ENCODE peak calls at places on chromosome 19, in seven cellular contexts. Y, K, Q, W, M, A and C are unnamed samples.

GRCh38 chr19:17687857-17688784 is at the start of gene UNC13A:
- DNase-seq in Y (peak), K (peak), Q (peak), W (peak), M (peak), A (no peak), C (peak)

GRCh38 chr19:1325568-1326294 is 40.1 kb downstream of the EFNA2 start:
- DNase-seq in Y (no peak), K (no peak), Q (no peak), W (no peak), M (no peak), A (no peak), C (no peak)

GRCh38 chr19:918481-919156 is 1.5 kb downstream of the KISS1R start:
- DNase-seq in Y (no peak), K (no peak), Q (no peak), W (no peak), M (peak), A (no peak), C (no peak)

GRCh38 chr19:4101496-4101770 is 22.5 kb downstream of the MAP2K2 start:
- DNase-seq in Y (no peak), K (no peak), Q (no peak), W (no peak), M (no peak), A (no peak), C (no peak)

GRCh38 chr19:6087074-6087506 is 23.2 kb downstream of the RFX2 start:
- DNase-seq in Y (peak), K (no peak), Q (no peak), W (no peak), M (peak), A (peak), C (no peak)

GRCh38 chr19:50190439-50190891 is 13.0 kb upstream of the MYH14 start:
- DNase-seq in Y (peak), K (no peak), Q (no peak), W (peak), M (no peak), A (peak), C (no peak)

GRCh38 chr19:52889076-52889475 is 8.4 kb downstream of the ZNF320 start:
- DNase-seq in Y (no peak), K (no peak), Q (no peak), W (no peak), M (no peak), A (no peak), C (no peak)

GRCh38 chr19:40416918-40417713 is 3.9 kb upstream of the PRX start:
- DNase-seq in Y (peak), K (no peak), Q (no peak), W (peak), M (no peak), A (peak), C (no peak)

GRCh38 chr19:51330366-51330765 is 11.6 kb downstream of the VSIG10L start:
- DNase-seq in Y (no peak), K (no peak), Q (no peak), W (no peak), M (no peak), A (no peak), C (no peak)

GRCh38 chr19:49447485-49448431 is 3.9 kb downstream of the PIH1D1 start:
- DNase-seq in Y (no peak), K (peak), Q (no peak), W (no peak), M (no peak), A (no peak), C (peak)

GRCh38 chr19:53809518-53810186 is 14.5 kb downstream of the NLRP12 start:
- DNase-seq in Y (no peak), K (no peak), Q (peak), W (no peak), M (no peak), A (no peak), C (no peak)

GRCh38 chr19:43311706-43312105 is 41.8 kb upstream of the CD177 start:
- DNase-seq in Y (no peak), K (no peak), Q (no peak), W (no peak), M (no peak), A (no peak), C (no peak)

GRCh38 chr19:4737955-4738580 is 14.4 kb upstream of the DPP9 start:
- DNase-seq in Y (no peak), K (no peak), Q (no peak), W (no peak), M (no peak), A (no peak), C (no peak)

GRCh38 chr19:47377208-47377701 is 28.1 kb downstream of the DHX34 start:
- DNase-seq in Y (no peak), K (no peak), Q (peak), W (no peak), M (no peak), A (no peak), C (no peak)

GRCh38 chr19:48636859-48637448 is at the start of gene DBP:
- DNase-seq in Y (no peak), K (no peak), Q (no peak), W (peak), M (peak), A (peak), C (no peak)

GRCh38 chr19:35529241-35530218 is 1.4 kb upstream of the SBSN start:
- DNase-seq in Y (no peak), K (no peak), Q (no peak), W (no peak), M (no peak), A (no peak), C (no peak)
- TF ChIP-seq CTCF in Y (no peak), K (no peak), Q (no peak), W (no peak), M (no peak), A (no peak), C (no peak)

DNA sequence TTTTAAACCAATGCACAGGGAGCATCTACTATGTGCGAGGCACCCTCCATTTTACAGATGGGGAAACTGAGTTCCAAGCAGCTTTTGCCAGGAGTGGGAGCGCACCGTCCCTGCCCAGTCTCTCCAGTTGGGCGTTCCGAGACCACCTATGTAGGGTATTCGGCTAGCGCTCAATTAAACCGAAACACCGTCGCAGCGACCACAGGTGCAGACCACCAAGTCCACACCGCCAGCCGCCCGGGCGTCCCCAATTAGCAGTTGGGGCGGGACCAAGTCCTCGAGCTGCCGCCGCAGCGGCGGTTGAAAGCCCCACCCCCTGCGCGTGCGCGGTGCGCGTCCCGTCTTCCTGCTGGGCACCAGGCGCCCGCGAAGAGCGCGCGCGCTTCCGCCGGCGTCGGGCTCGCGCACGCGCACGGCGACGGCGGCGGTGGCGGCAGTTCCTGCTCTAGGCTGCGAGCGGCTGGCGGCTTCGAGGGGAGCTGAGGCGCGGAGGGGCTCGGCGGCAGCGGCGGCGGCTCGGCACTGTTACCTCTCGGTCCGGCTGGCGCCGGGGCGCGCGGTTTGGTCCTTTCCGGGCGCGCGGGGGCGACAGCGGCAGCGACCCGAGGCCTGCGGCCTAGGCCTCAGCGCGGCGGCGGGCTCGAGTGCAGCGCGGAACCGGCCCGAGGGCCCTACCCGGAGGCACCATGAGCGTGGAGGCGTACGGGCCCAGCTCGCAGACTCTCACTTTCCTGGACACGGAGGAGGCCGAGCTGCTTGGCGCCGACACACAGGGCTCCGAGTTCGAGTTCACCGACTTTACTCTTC is at the start of gene UPF1:
- DNase-seq in Y (peak), K (peak), Q (peak), W (peak), M (peak), A (peak), C (peak)
- TF ChIP-seq CTCF in Y (no peak), K (peak), Q (no peak), W (no peak), M (no peak), A (no peak), C (no peak)

DNA sequence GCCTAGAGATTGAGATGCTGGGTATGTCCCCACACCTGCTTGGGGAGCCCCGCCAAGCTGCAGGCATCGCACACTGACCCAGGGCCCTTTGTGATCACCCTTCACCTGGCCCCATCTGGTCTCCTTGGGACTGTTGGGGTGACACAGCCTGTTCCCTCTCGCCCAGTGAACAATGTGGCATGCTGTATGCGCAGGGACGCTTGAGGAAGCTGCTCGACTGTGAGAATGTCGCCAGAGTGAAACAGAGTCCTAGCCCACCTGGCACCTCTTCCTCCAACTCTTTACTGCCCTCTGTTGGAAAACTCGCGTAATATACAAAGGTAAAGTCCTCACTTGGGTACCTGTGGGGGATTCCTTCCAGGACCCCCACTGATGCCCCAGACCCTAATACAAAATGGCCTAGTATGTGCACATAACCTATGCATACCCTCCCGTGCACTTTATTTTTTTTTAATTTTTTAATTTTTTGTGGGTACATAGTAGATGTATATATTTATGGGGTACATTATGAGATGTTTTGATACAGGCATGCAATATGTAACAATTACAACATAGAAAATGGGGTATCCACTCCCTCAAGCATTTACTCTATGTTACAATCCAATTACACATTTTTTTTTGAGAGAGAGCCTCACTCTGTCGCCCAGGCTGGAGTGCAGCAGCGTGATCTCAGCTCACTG is 9.0 kb downstream of the BLOC1S3 start:
- DNase-seq in Y (no peak), K (no peak), Q (no peak), W (no peak), M (peak), A (no peak), C (no peak)
- TF ChIP-seq CTCF in Y (no peak), K (no peak), Q (peak), W (no peak), M (peak), A (peak), C (peak)

GRCh38 chr19:28841531-28841930 is 371.4 kb downstream of the UQCRFS1 start:
- DNase-seq in Y (no peak), K (no peak), Q (no peak), W (no peak), M (no peak), A (no peak), C (no peak)
- TF ChIP-seq CTCF in Y (no peak), K (no peak), Q (no peak), W (no peak), M (no peak), A (no peak), C (no peak)

GRCh38 chr19:8017808-8018207 is 12.4 kb upstream of the ELAVL1 start:
- DNase-seq in Y (peak), K (no peak), Q (no peak), W (no peak), M (peak), A (peak), C (no peak)
- TF ChIP-seq CTCF in Y (no peak), K (no peak), Q (no peak), W (no peak), M (peak), A (no peak), C (no peak)

DNA sequence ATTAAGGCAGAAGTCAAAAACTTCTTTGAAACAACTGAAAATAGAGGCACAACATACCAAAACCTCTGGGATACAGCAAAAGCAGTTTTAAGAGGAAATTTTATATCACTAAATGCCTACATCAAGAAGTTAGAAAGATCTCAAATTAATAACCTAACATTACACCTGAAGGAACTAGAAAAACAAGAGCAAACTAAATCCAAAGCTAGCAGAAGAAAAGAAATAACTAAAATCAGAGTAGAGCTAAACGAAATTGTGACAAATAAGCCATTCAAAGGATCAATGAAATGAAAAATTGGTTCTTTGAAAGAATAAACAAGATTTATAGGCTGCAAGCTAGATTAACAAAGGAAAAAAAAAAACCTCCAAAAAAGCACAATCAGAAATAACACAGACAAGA is 2.5 kb upstream of the GPR42 start:
- DNase-seq in Y (no peak), K (no peak), Q (no peak), W (no peak), M (no peak), A (no peak), C (no peak)
- TF ChIP-seq CTCF in Y (no peak), K (no peak), Q (no peak), W (no peak), M (no peak), A (no peak), C (no peak)

DNA sequence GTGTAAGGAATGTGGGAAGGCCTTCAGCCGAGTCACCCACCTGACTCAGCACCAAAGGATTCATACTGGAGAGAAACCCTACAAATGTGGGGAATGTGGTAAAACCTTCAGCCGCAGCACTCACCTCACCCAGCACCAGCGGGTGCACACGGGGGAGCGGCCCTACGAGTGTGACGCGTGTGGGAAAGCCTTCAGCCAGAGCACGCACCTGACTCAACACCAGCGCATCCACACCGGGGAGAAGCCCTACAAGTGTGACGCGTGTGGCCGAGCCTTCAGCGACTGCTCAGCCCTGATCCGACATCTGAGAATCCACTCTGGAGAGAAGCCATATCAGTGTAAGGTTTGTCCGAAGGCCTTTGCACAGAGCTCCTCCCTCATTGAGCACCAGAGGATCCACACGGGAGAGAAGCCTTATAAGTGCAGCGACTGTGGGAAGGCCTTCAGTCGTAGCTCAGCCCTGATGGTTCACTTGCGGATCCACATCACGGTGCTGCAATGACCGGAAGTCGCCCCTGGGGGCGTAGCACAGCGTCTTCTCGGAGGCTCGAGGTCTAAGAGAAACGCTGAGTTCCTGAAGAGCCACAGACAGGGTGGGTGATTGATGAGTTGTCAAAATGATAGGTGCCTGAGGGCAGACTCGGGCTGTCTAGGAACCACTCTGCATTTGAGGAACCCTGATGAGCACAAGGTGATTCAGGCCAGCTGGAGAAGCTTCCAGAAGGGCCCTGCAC is 12.2 kb downstream of the ZSCAN22 start:
- DNase-seq in Y (no peak), K (no peak), Q (no peak), W (no peak), M (no peak), A (no peak), C (no peak)
- TF ChIP-seq CTCF in Y (no peak), K (no peak), Q (no peak), W (no peak), M (no peak), A (no peak), C (no peak)